ENCODE peak calls at places on chromosome 19, in four cellular contexts. B is epithelial cell of esophagus; E is stimulated activated CD4-positive, alpha-beta T cell treated with anti-CD3 and anti-CD28 coated beads, TNF-alpha, amount 100 ng/mL, for 4 hours; X is activated gamma-delta T cell treated with Interleukin-2 at 50 U/mL for 16 hours. S is an unnamed sample.

GRCh38 chr19:18896421-18896841 is 473 bp upstream of the CERS1 start:
- DNase-seq in B (peak), E (no peak), X (no peak), S (no peak)

GRCh38 chr19:47322048-47322447 is 9.9 kb upstream of the C5AR2 start:
- DNase-seq in E (no peak), B (no peak), X (no peak), S (no peak)

GRCh38 chr19:45016388-45017314 is 15.4 kb downstream of the RELB start:
- DNase-seq in B (peak), X (peak), E (no peak), S (peak)

GRCh38 chr19:23949611-23950010 is 34.9 kb downstream of the ZNF726 start:
- DNase-seq in X (no peak), E (no peak), B (no peak), S (no peak)

GRCh38 chr19:28820289-28820688 is 392.7 kb downstream of the UQCRFS1 start:
- DNase-seq in X (no peak), E (no peak), B (no peak), S (no peak)

GRCh38 chr19:5086725-5087439 is 118.0 kb downstream of the KDM4B start:
- DNase-seq in X (no peak), E (no peak), B (no peak), S (no peak)

GRCh38 chr19:3245050-3245449 is 20.6 kb downstream of the CELF5 start:
- DNase-seq in B (no peak), X (no peak), E (no peak), S (no peak)

GRCh38 chr19:57269515-57270250 is 10.6 kb upstream of the ZNF460 start:
- DNase-seq in E (no peak), B (peak), X (no peak), S (no peak)

GRCh38 chr19:38267780-38268430 is 3.5 kb downstream of the SPINT2 start:
- DNase-seq in E (no peak), X (no peak), B (peak), S (no peak)

GRCh38 chr19:43777163-43777700 is 3.5 kb downstream of the KCNN4 start:
- DNase-seq in X (no peak), B (no peak), E (no peak), S (no peak)

GRCh38 chr19:49856574-49857021 is 5.6 kb downstream of the PTOV1 start:
- DNase-seq in B (no peak), E (no peak), X (no peak), S (no peak)

GRCh38 chr19:42424712-42425131 is 2.5 kb downstream of the LIPE start:
- DNase-seq in E (no peak), B (no peak), X (no peak), S (no peak)

GRCh38 chr19:34962281-34962944 is 1.6 kb downstream of the ZNF792 start:
- DNase-seq in X (peak), E (no peak), B (no peak), S (no peak)

GRCh38 chr19:461664-462551 is 1.1 kb upstream of the SHC2 start:
- DNase-seq in B (no peak), E (no peak), X (no peak), S (no peak)

GRCh38 chr19:55383789-55384575 is at the start of gene TMEM238:
- DNase-seq in B (peak), E (peak), X (peak), S (peak)

GRCh38 chr19:11480927-11481776 is at the start of gene ELAVL3:
- DNase-seq in X (no peak), E (no peak), B (no peak), S (no peak)

GRCh38 chr19:1360818-1361461 is 22.8 kb upstream of the NDUFS7 start:
- DNase-seq in B (peak), E (no peak), X (no peak), S (no peak)

GRCh38 chr19:44856438-44857083 is 10.5 kb downstream of the NECTIN2 start:
- DNase-seq in X (no peak), E (no peak), B (no peak), S (no peak)

GRCh38 chr19:23071087-23071511 is 45.7 kb upstream of the ZNF730 start:
- DNase-seq in X (no peak), E (no peak), B (no peak), S (no peak)

GRCh38 chr19:16078759-16079707 is 2.7 kb downstream of the TPM4 start:
- DNase-seq in X (peak), E (no peak), B (peak), S (peak)

S was measured in stimulated activated effector memory CD8-positive, alpha-beta T cell treated with anti-CD3 and anti-CD28 coated beads, Interleukin-12 subunit alpha, Interleukin-12 subunit beta, amount 100 ng/mL, for 72 hours.